ENCODE peak calls at places on chromosomes 11 and 22, in six cellular contexts. I is natural killer cell; W is activated CD8-positive, alpha-beta T cell treated with anti-CD3 and anti-CD28 coated beads, Interleukin-2, amount 10 ng/mL, durations not matched to agents 7 days and 5 days; Y is fibroblast of pulmonary artery; H is uterus; Z is fibroblast of lung. S is an unnamed sample.

GRCh38 chr22:42385691-42386090 is 46.5 kb downstream of the NFAM1 start:
- DNase-seq in I (no peak), W (no peak), Y (no peak), H (no peak), Z (no peak), S (no peak)

GRCh38 chr11:79185351-79185750 is 255.5 kb downstream of the TENM4 start:
- DNase-seq in I (no peak), W (no peak), Y (no peak), H (no peak), Z (no peak), S (no peak)

GRCh38 chr11:66324626-66325025 is 7.8 kb upstream of the CD248 start:
- DNase-seq in I (no peak), W (no peak), Y (peak), H (no peak), Z (peak), S (no peak)

GRCh38 chr11:68153742-68154141 is 32.6 kb upstream of the CHKA start:
- DNase-seq in I (no peak), W (no peak), Y (no peak), H (no peak), Z (no peak), S (no peak)

GRCh38 chr11:495537-495931 is 11.5 kb downstream of the RNH1 start:
- DNase-seq in I (no peak), W (no peak), Y (no peak), H (no peak), Z (no peak), S (no peak)

GRCh38 chr11:61429691-61430582 is at the start of the genes CPSF7 and SDHAF2:
- DNase-seq in I (peak), W (peak), Y (peak), H (peak), Z (peak), S (peak)

GRCh38 chr22:44454113-44454769 is 43.8 kb downstream of the RTL6 start:
- DNase-seq in I (no peak), W (no peak), Y (no peak), H (no peak), Z (no peak), S (no peak)

GRCh38 chr22:20316217-20316843 is 3.5 kb downstream of the DGCR6L start:
- DNase-seq in I (no peak), W (peak), Y (no peak), H (no peak), Z (no peak), S (no peak)

GRCh38 chr22:42330170-42330569 is 59.7 kb upstream of the TCF20 start:
- DNase-seq in I (no peak), W (no peak), Y (no peak), H (no peak), Z (no peak), S (no peak)

GRCh38 chr22:49999063-49999900 is 13.3 kb downstream of the IL17REL start:
- DNase-seq in I (no peak), W (no peak), Y (no peak), H (no peak), Z (no peak), S (no peak)

GRCh38 chr11:92843455-92843854 is 126.0 kb upstream of the MTNR1B start:
- DNase-seq in I (no peak), W (no peak), Y (no peak), H (no peak), Z (no peak), S (no peak)

GRCh38 chr11:17839450-17839849 is 104.9 kb downstream of the KCNC1 start:
- DNase-seq in I (no peak), W (no peak), Y (no peak), H (no peak), Z (no peak), S (no peak)

GRCh38 chr22:27299181-27300085 is 502.1 kb downstream of the MN1 start:
- DNase-seq in I (no peak), W (no peak), Y (no peak), H (no peak), Z (no peak), S (no peak)

S was measured in H4.